ENCODE peak calls at places on chromosomes 12 and 14, in five cellular contexts. W is nucleus accumbens; Q is GM19239; P is SK-MEL-5; E is stimulated activated CD4-positive, alpha-beta T cell treated with anti-CD3 and anti-CD28 coated beads, Interleukin-4, amount 100 ng/mL, for 24 hours. H is an unnamed sample.

GRCh38 chr12:49069507-49070346 is at the start of gene RHEBL1:
- DNase-seq in E (peak), P (peak), Q (peak), W (peak), H (peak)

GRCh38 chr14:93741556-93742210 is 46.6 kb downstream of the PRIMA1 start:
- DNase-seq in E (no peak), P (no peak), W (no peak), Q (no peak), H (no peak)

GRCh38 chr14:71362920-71363584 is 455.8 kb downstream of the PCNX1 start:
- DNase-seq in E (no peak), P (no peak), W (no peak), Q (no peak), H (no peak)

GRCh38 chr14:79585845-79586244 is 625.5 kb downstream of the DIO2 start:
- DNase-seq in Q (no peak), E (no peak), P (no peak), W (no peak), H (no peak)

GRCh38 chr14:29927596-29928341 is at the start of gene PRKD1:
- DNase-seq in W (no peak), Q (peak), E (no peak), P (peak), H (peak)

GRCh38 chr12:39236994-39237393 is 205.9 kb downstream of the KIF21A start:
- DNase-seq in E (no peak), Q (no peak), W (no peak), P (no peak), H (no peak)

GRCh38 chr12:89566615-89567014 is 40.8 kb upstream of the POC1B start:
- DNase-seq in P (no peak), W (no peak), E (no peak), Q (no peak), H (no peak)

GRCh38 chr14:91387135-91387849 is 30.3 kb downstream of the CCDC88C start:
- DNase-seq in P (no peak), E (no peak), Q (no peak), W (no peak), H (no peak)

GRCh38 chr14:104009297-104009696 is 67.0 kb upstream of the RD3L start:
- DNase-seq in W (no peak), E (no peak), P (no peak), Q (no peak), H (no peak)

GRCh38 chr12:57887631-57888406 is 41.3 kb upstream of the CTDSP2 start:
- DNase-seq in E (no peak), P (no peak), Q (no peak), W (no peak), H (no peak)

GRCh38 chr14:105207996-105208737 is 27.1 kb upstream of the NUDT14 start:
- DNase-seq in Q (no peak), W (no peak), E (no peak), P (no peak), H (no peak)

GRCh38 chr12:67034110-67034879 is 234.9 kb upstream of the CAND1 start:
- DNase-seq in P (no peak), Q (no peak), E (no peak), W (no peak), H (no peak)

GRCh38 chr12:5262885-5263284 is 169.0 kb upstream of the NTF3 start:
- DNase-seq in Q (no peak), W (no peak), P (no peak), E (no peak), H (no peak)

GRCh38 chr12:3207858-3208257 is 130.7 kb downstream of the TSPAN9 start:
- DNase-seq in W (no peak), E (no peak), P (peak), Q (no peak), H (no peak)

GRCh38 chr12:54680374-54680773 is 32.2 kb upstream of the DCD start:
- DNase-seq in E (peak), P (peak), Q (peak), W (no peak), H (no peak)

GRCh38 chr12:62834971-62835547 is 99.9 kb downstream of the PPM1H start:
- DNase-seq in P (no peak), E (no peak), Q (no peak), W (no peak), H (no peak)

GRCh38 chr12:93773122-93773871 is 96.1 kb downstream of the CRADD start:
- DNase-seq in Q (no peak), E (peak), P (peak), W (no peak), H (no peak)

GRCh38 chr14:75182820-75183219 is 6.4 kb upstream of the TMED10 start:
- DNase-seq in E (no peak), Q (no peak), P (peak), W (no peak), H (no peak)

GRCh38 chr14:50658203-50658602 is 9.9 kb downstream of the SAV1 start:
- DNase-seq in P (peak), W (no peak), E (no peak), Q (no peak), H (no peak)

GRCh38 chr14:59120931-59121330 is 67.5 kb upstream of the DAAM1 start:
- DNase-seq in P (no peak), E (no peak), W (no peak), Q (no peak), H (no peak)

GRCh38 chr12:76799362-76799761 is 35.4 kb downstream of the ZDHHC17 start:
- DNase-seq in Q (no peak), W (no peak), P (no peak), E (no peak), H (no peak)

GRCh38 chr14:106207316-106207715 is 680.9 kb downstream of the TMEM121 start:
- DNase-seq in Q (no peak), P (no peak), E (no peak), W (no peak), H (no peak)

GRCh38 chr14:23153891-23154796 is 29.3 kb downstream of the SLC7A8 start:
- DNase-seq in E (no peak), P (peak), Q (no peak), W (no peak), H (no peak)

H was measured in GM12892.